ENCODE peak calls at places on chromosome 1, in ten cellular contexts. X, A, K, W, Q, Z, U, S, J and G are unnamed samples.

GRCh38 chr1:41626616-41627375 is 142.3 kb upstream of the EDN2 start:
- DNase-seq in X (no peak), A (no peak), K (no peak), W (no peak), Q (no peak), Z (no peak), U (no peak), S (no peak), J (peak), G (no peak)

GRCh38 chr1:85629532-85629920 is 49.0 kb downstream of the CCN1 start:
- DNase-seq in X (no peak), A (no peak), K (no peak), W (no peak), Q (no peak), Z (no peak), U (no peak), S (no peak), J (peak), G (no peak)

GRCh38 chr1:26368006-26368405 is 4.5 kb downstream of the ZNF683 start:
- DNase-seq in X (no peak), A (no peak), K (no peak), W (no peak), Q (no peak), Z (no peak), U (no peak), S (no peak), J (no peak), G (no peak)

GRCh38 chr1:224745924-224746323 is 129.8 kb downstream of the CNIH3 start:
- DNase-seq in X (no peak), A (no peak), K (no peak), W (no peak), Q (no peak), Z (no peak), U (no peak), S (no peak), J (no peak), G (no peak)

GRCh38 chr1:221994939-221995338 is 253.1 kb upstream of the DUSP10 start:
- DNase-seq in X (no peak), A (no peak), K (no peak), W (no peak), Q (no peak), Z (no peak), U (no peak), S (no peak), J (no peak), G (peak)

GRCh38 chr1:16443975-16444745 is 3.6 kb downstream of the NECAP2 start:
- DNase-seq in X (no peak), A (no peak), K (no peak), W (no peak), Q (no peak), Z (no peak), U (no peak), S (no peak), J (no peak), G (no peak)

GRCh38 chr1:29800120-29800519 is 563.8 kb downstream of the PTPRU start:
- DNase-seq in X (no peak), A (no peak), K (no peak), W (no peak), Q (no peak), Z (no peak), U (no peak), S (no peak), J (no peak), G (no peak)

GRCh38 chr1:231039161-231040018 is 664 bp downstream of the FAM89A start:
- DNase-seq in X (peak), A (peak), K (no peak), W (peak), Q (no peak), Z (no peak), U (peak), S (no peak), J (peak), G (no peak)

GRCh38 chr1:202004711-202005110 is 5.7 kb upstream of the ELF3 start:
- DNase-seq in X (no peak), A (no peak), K (no peak), W (no peak), Q (no peak), Z (no peak), U (no peak), S (no peak), J (no peak), G (no peak)

GRCh38 chr1:53122194-53122846 is 20.1 kb downstream of the SLC1A7 start:
- DNase-seq in X (no peak), A (no peak), K (peak), W (no peak), Q (no peak), Z (peak), U (no peak), S (no peak), J (no peak), G (no peak)

GRCh38 chr1:108063703-108064102 is 98.7 kb upstream of the VAV3 start:
- DNase-seq in X (no peak), A (no peak), K (no peak), W (no peak), Q (no peak), Z (no peak), U (no peak), S (no peak), J (no peak), G (no peak)

GRCh38 chr1:21451981-21452411 is 12.1 kb downstream of the NBPF3 start:
- DNase-seq in X (no peak), A (no peak), K (no peak), W (no peak), Q (no peak), Z (no peak), U (no peak), S (no peak), J (no peak), G (no peak)